ENCODE peak calls at places on chromosomes 2 and 18, in seven cellular contexts. W, R, G, E, B, O and A are unnamed samples.

GRCh38 chr18:67644226-67644625 is 127.7 kb upstream of the DSEL start:
- DNase-seq in W (no peak), R (no peak), G (no peak), E (no peak), B (no peak), O (no peak), A (no peak)

GRCh38 chr2:172358784-172359556 is 68.4 kb upstream of the ITGA6 start:
- DNase-seq in W (no peak), R (no peak), G (no peak), E (peak; percentile 22), B (no peak), O (peak; percentile 22), A (no peak)

GRCh38 chr18:48875942-48876511 is 74.7 kb downstream of the SMAD7 start:
- DNase-seq in W (no peak), R (peak; percentile 47), G (no peak), E (no peak), B (no peak), O (no peak), A (no peak)

GRCh38 chr18:37381554-37381953 is 184.0 kb downstream of the CELF4 start:
- DNase-seq in W (no peak), R (no peak), G (no peak), E (no peak), B (no peak), O (no peak), A (no peak)

GRCh38 chr18:44195394-44196140 is 485.1 kb upstream of the SETBP1 start:
- DNase-seq in W (no peak), R (no peak), G (no peak), E (no peak), B (no peak), O (no peak), A (no peak)

GRCh38 chr18:62128157-62128556 is 58.7 kb downstream of the PIGN start:
- DNase-seq in W (no peak), R (no peak), G (no peak), E (no peak), B (no peak), O (peak; percentile 27), A (no peak)

GRCh38 chr2:223971731-223972130 is 14.5 kb downstream of the MRPL44 start:
- DNase-seq in W (no peak), R (no peak), G (no peak), E (no peak), B (no peak), O (no peak), A (no peak)

GRCh38 chr18:13112982-13113381 is 105.6 kb upstream of the LDLRAD4 start:
- DNase-seq in W (peak; percentile 75), R (peak; percentile 81), G (peak; percentile 16), E (no peak), B (peak; percentile 68), O (peak; percentile 66), A (no peak)

GRCh38 chr2:165893556-165893955 is 60.0 kb downstream of the TTC21B start:
- DNase-seq in W (no peak), R (no peak), G (no peak), E (no peak), B (no peak), O (no peak), A (no peak)

GRCh38 chr2:242031481-242032019 is 162.0 kb downstream of the RTP5 start:
- DNase-seq in W (no peak), R (peak; percentile 12), G (no peak), E (peak; percentile 6), B (no peak), O (peak; percentile 46), A (no peak)

GRCh38 chr2:30979822-30980245 is 158.4 kb downstream of the GALNT14 start:
- DNase-seq in W (no peak), R (no peak), G (peak; percentile 42), E (peak; percentile 34), B (no peak), O (peak; percentile 16), A (no peak)

GRCh38 chr18:55316615-55317184 is 271.3 kb downstream of the TCF4 start:
- DNase-seq in W (no peak), R (no peak), G (no peak), E (no peak), B (no peak), O (no peak), A (no peak)

GRCh38 chr18:31942999-31943894 is at the start of gene TRAPPC8:
- DNase-seq in W (peak; percentile 94), R (peak; percentile 98), G (peak; percentile 98), E (peak; percentile 96), B (peak; percentile 94), O (peak; percentile 99), A (peak; percentile 97)
- TF ChIP-seq CTCF in W (no peak), R (no peak), G (no peak), E (no peak), B (peak; percentile 32), O (no peak), A (peak; percentile 32)

GRCh38 chr2:118815314-118815713 is 32.1 kb downstream of the EN1 start:
- DNase-seq in W (no peak), R (no peak), G (no peak), E (no peak), B (no peak), O (no peak), A (no peak)
- TF ChIP-seq CTCF in W (no peak), R (no peak), G (no peak), E (no peak), B (no peak), O (no peak), A (no peak)

GRCh38 chr2:161306919-161307318 is 1.3 kb upstream of the PSMD14 start:
- DNase-seq in W (no peak), R (no peak), G (no peak), E (no peak), B (no peak), O (no peak), A (no peak)
- TF ChIP-seq CTCF in W (no peak), R (no peak), G (no peak), E (no peak), B (peak; percentile 4), O (no peak), A (no peak)

GRCh38 chr2:47404356-47404755 is 1.4 kb downstream of the MSH2 start:
- DNase-seq in W (no peak), R (no peak), G (no peak), E (no peak), B (peak; percentile 13), O (no peak), A (no peak)

GRCh38 chr2:47403829-47404228 is 873 bp downstream of the MSH2 start:
- DNase-seq in W (no peak), R (no peak), G (no peak), E (no peak), B (peak; percentile 19), O (no peak), A (no peak)

GRCh38 chr2:47402555-47402804 is 476 bp upstream of the MSH2 start:
- DNase-seq in W (no peak), R (no peak), G (no peak), E (no peak), B (no peak), O (peak; percentile 15), A (no peak)

GRCh38 chr2:47401789-47402554 is 984 bp upstream of the MSH2 start:
- DNase-seq in W (no peak), R (no peak), G (no peak), E (no peak), B (no peak), O (no peak), A (no peak)

GRCh38 chr2:47402805-47403691 is at the start of gene MSH2:
- DNase-seq in W (peak; percentile 91), R (peak; percentile 96), G (peak; percentile 91), E (peak; percentile 90), B (peak; percentile 99), O (peak; percentile 92), A (peak; percentile 97)
- TF ChIP-seq CTCF in W (no peak), R (no peak), G (no peak), E (no peak), B (no peak), O (no peak), A (no peak)